ENCODE peak calls at places on chromosomes 7 and 10, in five cellular contexts. R is heart right ventricle, I is fibroblast of lung, X is hepatocyte, C is HepG2. T is an unnamed sample. For H3K4me1, the result is how much of the 10 kb centered on the place peaks cover.

GRCh38 chr7:5218564-5219360 is 28.7 kb downstream of the WIPI2 start:
- DNase-seq in R (no peak), C (no peak), X (peak), I (no peak), T (no peak)

GRCh38 chr7:28686418-28686800 is 271.7 kb downstream of the TRIL start:
- DNase-seq in R (peak), I (peak), C (no peak), X (peak), T (no peak)

GRCh38 chr10:51659344-51659743 is 40.1 kb downstream of the CSTF2T start:
- DNase-seq in C (no peak), I (no peak), R (no peak), X (no peak), T (no peak)

GRCh38 chr7:93055543-93056107 is 62.2 kb downstream of the SAMD9 start:
- DNase-seq in C (peak), X (peak), I (peak), R (no peak), T (no peak)

GRCh38 chr10:35492387-35493195 is 112.5 kb upstream of the GJD4 start:
- DNase-seq in X (no peak), I (no peak), R (no peak), C (no peak), T (no peak)

GRCh38 chr10:115020449-115020848 is 72.7 kb upstream of the ATRNL1 start:
- DNase-seq in I (no peak), X (no peak), C (no peak), R (no peak), T (no peak)

GRCh38 chr7:156889089-156889488 is 3.9 kb downstream of the LMBR1 start:
- DNase-seq in R (no peak), C (no peak), I (no peak), X (no peak), T (no peak)

GRCh38 chr10:17062009-17062408 is 67.6 kb downstream of the CUBN start:
- DNase-seq in R (no peak), X (no peak), C (no peak), I (peak), T (no peak)

GRCh38 chr7:44847920-44848634 is at the start of gene H2AZ2:
- DNase-seq in X (peak), I (peak), R (peak), C (peak), T (peak)

GRCh38 chr10:47402681-47403301 is 18.7 kb upstream of the ZNF488 start:
- DNase-seq in X (peak), I (peak), C (peak), R (peak), T (peak)

GRCh38 chr10:86292462-86293322 is 73.9 kb downstream of the GRID1 start:
- DNase-seq in I (no peak), X (no peak), C (no peak), R (no peak), T (no peak)

DNA sequence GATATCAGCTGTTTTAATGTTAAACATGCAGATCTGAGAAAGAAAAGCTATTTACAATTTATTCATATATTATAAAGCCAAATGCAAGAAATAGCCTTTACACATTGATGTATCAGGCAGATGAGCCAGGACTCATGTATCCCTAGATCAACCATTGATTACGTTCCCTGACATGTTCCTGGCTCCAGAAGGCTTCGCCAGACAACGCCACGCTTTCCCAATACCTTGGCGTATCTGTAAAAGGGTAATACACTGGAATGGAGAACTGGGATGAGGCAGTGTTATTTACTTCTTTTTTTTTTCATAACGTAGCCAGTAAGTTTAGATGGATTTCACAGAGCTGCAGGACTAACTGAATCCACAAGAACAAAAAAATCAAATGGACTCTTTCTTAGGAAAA is 588.1 kb upstream of the SEMA3D start:
- DNase-seq in R (no peak), C (no peak), X (no peak), I (no peak), T (no peak)
- TF ChIP-seq CTCF in R (no peak), C (no peak), X (no peak), I (no peak), T (no peak)

GRCh38 chr7:50305697-50306300 is 1.3 kb downstream of the IKZF1 start:
- DNase-seq in R (no peak), C (no peak), I (no peak), X (no peak), T (no peak)

GRCh38 chr7:50308301-50309129 is 4.0 kb downstream of the IKZF1 start:
- DNase-seq in R (no peak), I (no peak), C (no peak), X (no peak), T (no peak)

GRCh38 chr7:50306491-50307367 is 2.2 kb downstream of the IKZF1 start:
- DNase-seq in I (no peak), X (no peak), R (no peak), C (no peak), T (no peak)

GRCh38 chr7:50309130-50309478 is 4.6 kb downstream of the IKZF1 start:
- DNase-seq in X (no peak), I (no peak), R (no peak), C (no peak), T (no peak)

GRCh38 chr7:50307368-50308012 is 3.0 kb downstream of the IKZF1 start:
- DNase-seq in I (no peak), R (no peak), C (no peak), X (no peak), T (no peak)
- H3K27ac ChIP-seq in I (no peak), R (no peak), C (no peak), X (no peak), T (no peak)

DNA sequence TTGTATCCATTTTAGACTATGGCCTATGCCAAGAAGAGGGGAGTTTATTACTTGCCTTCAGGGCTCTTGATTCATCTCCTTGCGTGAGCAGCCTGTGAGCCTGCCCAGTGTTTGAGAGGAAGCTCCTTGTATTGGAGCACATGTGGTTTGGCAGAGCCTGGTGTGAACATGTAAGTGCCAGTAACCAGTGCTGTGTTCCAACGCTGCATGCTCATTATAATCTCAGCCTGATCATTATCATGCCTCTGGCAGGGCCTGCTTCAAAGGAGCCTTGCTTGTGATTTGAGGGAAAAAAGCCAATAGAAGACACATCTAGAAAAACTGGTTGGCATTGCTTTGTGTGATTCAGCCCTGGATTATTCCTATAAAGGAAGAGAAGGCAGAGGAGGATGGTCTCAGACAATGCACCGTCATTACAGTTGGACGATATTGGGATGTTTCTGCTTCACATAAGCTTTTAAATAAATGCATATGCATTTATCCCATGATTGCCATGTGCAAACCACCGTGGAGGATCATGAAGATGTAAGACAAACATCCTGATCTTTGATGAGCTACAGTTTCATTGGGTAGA is 203.4 kb upstream of the AHR start:
- DNase-seq in C (no peak), X (no peak), R (no peak), I (peak), T (no peak)
- H3K4me1 ChIP-seq in C (under half), X (under half), R (under half), I (under half), T (under half)

DNA sequence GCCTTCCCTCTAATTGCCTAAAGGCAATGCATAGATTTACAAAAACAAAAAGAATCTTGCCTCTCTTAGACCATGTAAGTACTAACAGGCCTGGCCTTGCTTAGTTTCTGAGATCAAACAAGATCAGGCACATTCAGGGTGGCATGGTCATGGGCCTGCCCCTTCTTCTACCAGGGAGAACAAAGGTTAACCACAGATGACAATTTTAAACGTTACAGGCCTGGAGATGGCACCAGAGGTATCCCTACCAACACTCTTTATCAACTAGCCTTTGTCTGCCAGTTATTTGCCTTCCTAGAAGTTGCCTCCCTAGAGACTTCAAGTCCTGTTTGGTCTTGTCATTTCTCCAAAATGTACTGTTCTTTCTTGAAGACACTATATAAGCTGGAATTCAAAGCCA is 252.6 kb downstream of the DOCK4 start:
- DNase-seq in I (no peak), X (no peak), C (peak), R (peak), T (no peak)
- TF ChIP-seq CTCF in I (no peak), X (no peak), C (peak), R (peak), T (peak)

GRCh38 chr10:6217621-6218020 is 14.9 kb downstream of the PFKFB3 start:
- DNase-seq in X (no peak), R (no peak), I (no peak), C (no peak), T (no peak)
- H3K27ac ChIP-seq in X (no peak), R (no peak), I (no peak), C (no peak), T (no peak)

DNA sequence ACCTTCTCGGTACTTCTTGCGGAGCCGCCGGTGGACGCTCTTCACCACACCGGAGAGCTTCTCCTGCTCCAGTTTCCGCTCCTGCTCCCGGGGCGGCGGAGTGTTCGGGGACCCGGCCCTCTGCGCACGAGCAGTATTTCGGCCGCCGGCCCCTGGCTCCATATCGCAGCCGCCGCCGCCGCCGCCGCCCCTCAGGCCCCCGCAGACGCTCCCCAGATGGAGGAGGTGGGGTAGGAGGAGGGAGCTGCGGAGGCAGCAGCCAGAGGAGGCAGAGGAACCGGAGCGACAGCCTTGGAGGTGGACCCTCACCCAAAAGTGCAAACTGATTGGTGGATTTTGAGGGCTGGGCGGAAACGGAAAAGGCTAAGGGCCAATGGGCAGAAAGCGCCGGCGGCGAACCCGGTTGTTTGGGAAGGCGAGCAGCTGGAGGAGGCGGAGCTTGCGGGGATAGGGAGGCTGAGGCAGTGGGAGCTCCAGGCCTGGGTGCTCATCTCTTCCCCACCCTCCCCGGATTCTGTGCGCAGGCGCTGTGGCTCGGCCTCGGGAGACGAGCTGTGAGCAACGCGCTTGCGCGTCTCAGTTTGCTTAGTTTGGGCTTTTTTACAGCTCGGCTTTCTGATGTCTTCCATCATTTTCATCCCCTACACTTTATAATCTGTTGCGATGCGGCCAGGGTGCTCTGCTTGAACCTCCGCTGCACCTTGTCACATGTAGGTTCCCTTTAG is 146.9 kb downstream of the GPR85 start:
- DNase-seq in X (peak), C (peak), R (peak), I (peak), T (peak)
- H3K4me1 ChIP-seq in X (under half), C (under half), R (under half), I (under half), T (under half)

GRCh38 chr7:47638679-47639306 is 56.9 kb upstream of the TNS3 start:
- DNase-seq in X (peak), I (peak), C (peak), R (no peak), T (no peak)

GRCh38 chr7:47636111-47636692 is 54.3 kb upstream of the TNS3 start:
- DNase-seq in X (no peak), C (peak), R (no peak), I (no peak), T (no peak)

GRCh38 chr7:47636693-47637175 is 54.8 kb upstream of the TNS3 start:
- DNase-seq in I (no peak), R (no peak), X (peak), C (no peak), T (no peak)

GRCh38 chr7:47640215-47640739 is 58.4 kb upstream of the TNS3 start:
- DNase-seq in C (no peak), I (no peak), R (no peak), X (no peak), T (no peak)

DNA sequence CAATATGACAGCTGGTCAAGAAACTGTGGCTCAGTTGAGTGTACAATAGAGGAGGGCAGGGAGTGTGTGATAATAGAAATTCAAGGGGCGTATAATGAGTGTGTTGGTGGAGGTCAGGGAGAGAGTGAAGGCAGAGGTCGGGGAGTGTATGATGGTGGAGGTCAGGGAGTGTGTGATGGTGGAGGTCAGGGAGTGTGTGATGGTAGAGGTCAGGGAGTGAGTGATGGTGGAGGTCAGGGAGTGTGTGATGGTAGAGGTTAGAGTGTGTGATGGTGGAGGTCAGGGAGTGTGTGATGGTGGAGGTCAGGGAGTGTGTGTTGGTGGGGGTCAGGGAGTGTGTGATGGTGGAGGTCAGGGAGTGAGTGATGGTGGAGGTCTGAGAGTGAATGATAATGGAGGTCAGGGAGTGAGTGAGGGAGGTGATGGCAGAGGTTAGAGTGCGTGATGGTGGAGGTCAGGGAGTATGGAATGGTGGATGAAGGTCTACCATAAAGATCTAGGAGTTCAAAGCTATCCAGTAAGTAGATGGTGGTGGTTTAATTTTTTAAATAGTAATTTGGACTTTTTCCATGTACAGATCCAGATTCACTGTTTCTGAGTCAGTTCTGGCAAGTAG is 57.7 kb upstream of the TNS3 start:
- DNase-seq in R (no peak), X (no peak), I (no peak), C (no peak), T (no peak)
- TF ChIP-seq CTCF in R (no peak), X (no peak), I (no peak), C (no peak), T (no peak)